ENCODE peak calls at places on chromosomes 5 and 9, in five cellular contexts. T is OCI-LY7, A is PC-9, H is IMR-90, P is K562. B is an unnamed sample.

GRCh38 chr9:132877818-132878694 is at the start of gene AK8:
- DNase-seq in T (peak), P (peak), A (peak), H (peak), B (peak)

GRCh38 chr5:55415071-55415470 is 107.3 kb downstream of the MTREX start:
- DNase-seq in T (no peak), H (no peak), A (peak), P (no peak), B (no peak)

GRCh38 chr5:156824800-156825199 is 25.3 kb upstream of the PPP1R2B start:
- DNase-seq in H (peak), P (no peak), A (no peak), T (peak), B (no peak)

GRCh38 chr9:112065781-112066606 is 109.1 kb downstream of the SUSD1 start:
- DNase-seq in P (no peak), H (peak), A (peak), T (no peak), B (no peak)

GRCh38 chr5:137954131-137954879 is 65.0 kb downstream of the PKD2L2 start:
- DNase-seq in H (peak), P (no peak), T (no peak), A (no peak), B (no peak)

GRCh38 chr5:113216545-113216944 is 218.2 kb downstream of the TSSK1B start:
- DNase-seq in P (no peak), H (no peak), A (no peak), T (no peak), B (no peak)

GRCh38 chr5:90888511-90889324 is 330.1 kb downstream of the ADGRV1 start:
- DNase-seq in T (no peak), H (peak), A (peak), P (no peak), B (no peak)

GRCh38 chr9:130693101-130693425 is 517 bp upstream of the EXOSC2 start:
- DNase-seq in T (no peak), P (no peak), H (no peak), A (no peak), B (no peak)

GRCh38 chr5:151469992-151470391 is 22.6 kb downstream of the SLC36A1 start:
- DNase-seq in H (no peak), A (no peak), T (no peak), P (no peak), B (no peak)

GRCh38 chr5:38463634-38464521 is 92.6 kb downstream of the LIFR start:
- DNase-seq in T (no peak), P (no peak), H (peak), A (no peak), B (no peak)

GRCh38 chr5:151020304-151021031 is at the start of gene GPX3:
- DNase-seq in T (no peak), A (peak), H (peak), P (no peak), B (no peak)

GRCh38 chr9:15416880-15417279 is 5.8 kb upstream of the SNAPC3 start:
- DNase-seq in T (peak), P (peak), A (peak), H (peak), B (peak)

DNA sequence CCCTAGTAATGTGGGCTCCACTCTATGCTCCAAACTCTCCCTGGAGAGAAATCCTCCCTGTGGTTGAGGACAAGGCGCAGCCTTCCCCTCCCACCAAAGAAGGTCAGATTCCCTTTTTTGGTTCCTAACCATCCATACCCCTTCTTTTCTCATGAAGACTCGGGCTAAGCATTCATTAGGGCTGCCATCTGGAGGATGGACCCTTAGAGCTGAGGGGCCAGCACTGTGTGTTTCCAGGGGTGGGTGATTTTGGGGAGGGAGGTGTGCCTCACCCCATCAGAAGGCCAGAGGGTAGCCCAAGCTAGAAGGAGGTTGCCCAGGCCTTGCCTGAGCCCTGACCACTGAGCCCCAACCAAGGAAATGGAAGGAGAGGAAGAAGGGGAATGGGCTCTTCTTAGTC is 36.8 kb downstream of the TGFBI start:
- DNase-seq in H (no peak), T (no peak), A (no peak), P (no peak), B (no peak)
- H3K27ac ChIP-seq in H (peak), T (no peak), A (no peak), P (no peak), B (no peak)

GRCh38 chr9:127786773-127787123 is 914 bp downstream of the CDK9 start:
- DNase-seq in P (no peak), T (no peak), H (no peak), A (no peak), B (no peak)
- H2AFZ ChIP-seq in P (no peak), T (no peak), H (peak), A (no peak), B (no peak)

GRCh38 chr5:133049726-133050048 is 2.1 kb upstream of the HSPA4 start:
- DNase-seq in H (no peak), A (peak), T (no peak), P (peak), B (no peak)
- H3K4me2 ChIP-seq in H (peak), A (peak), T (peak), P (peak), B (peak)

DNA sequence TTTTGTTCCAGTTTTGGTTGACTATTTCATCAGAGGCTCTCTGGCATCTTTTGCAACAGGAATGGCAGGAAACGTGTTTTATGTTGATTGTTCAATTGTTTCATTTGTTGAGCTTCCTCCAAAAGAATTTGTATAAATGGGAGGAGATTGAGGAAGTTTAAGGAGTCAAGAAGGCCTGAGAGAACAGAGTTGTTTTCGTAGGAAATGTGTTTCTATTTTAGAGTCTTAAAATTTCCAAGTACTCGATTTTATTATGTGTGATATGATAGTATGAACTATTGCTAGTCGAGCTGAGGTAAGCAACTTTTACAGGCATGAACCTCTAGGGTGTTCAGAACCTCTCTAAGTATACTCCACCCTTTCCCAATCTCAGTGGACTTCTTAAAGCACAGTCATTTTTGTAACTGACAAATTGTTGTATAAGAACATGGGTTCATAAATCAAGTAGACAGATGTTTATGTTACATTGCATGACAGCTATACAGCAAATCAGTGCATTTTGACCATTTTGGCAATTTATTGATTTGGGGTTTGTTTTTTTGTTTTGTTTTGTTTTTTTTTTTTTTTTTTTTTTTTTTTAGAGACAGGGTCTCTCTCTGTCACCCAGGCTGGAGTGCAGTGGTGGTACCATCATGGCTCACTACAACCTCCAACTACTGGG is 47.4 kb downstream of the POLK start:
- DNase-seq in A (no peak), H (no peak), T (no peak), P (no peak), B (no peak)
- H3K27ac ChIP-seq in A (no peak), H (no peak), T (no peak), P (no peak), B (no peak)

GRCh38 chr5:93359958-93360305 is 221.1 kb downstream of the NR2F1-AS1 start:
- DNase-seq in T (no peak), H (no peak), A (no peak), P (no peak), B (no peak)

GRCh38 chr5:93360436-93361100 is 220.5 kb downstream of the NR2F1-AS1 start:
- DNase-seq in H (no peak), T (no peak), P (no peak), A (no peak), B (no peak)

GRCh38 chr5:93357686-93358085 is 223.3 kb downstream of the NR2F1-AS1 start:
- DNase-seq in T (no peak), A (no peak), H (no peak), P (no peak), B (no peak)

GRCh38 chr5:93359296-93359957 is 221.6 kb downstream of the NR2F1-AS1 start:
- DNase-seq in T (no peak), P (no peak), A (peak), H (peak), B (no peak)

DNA sequence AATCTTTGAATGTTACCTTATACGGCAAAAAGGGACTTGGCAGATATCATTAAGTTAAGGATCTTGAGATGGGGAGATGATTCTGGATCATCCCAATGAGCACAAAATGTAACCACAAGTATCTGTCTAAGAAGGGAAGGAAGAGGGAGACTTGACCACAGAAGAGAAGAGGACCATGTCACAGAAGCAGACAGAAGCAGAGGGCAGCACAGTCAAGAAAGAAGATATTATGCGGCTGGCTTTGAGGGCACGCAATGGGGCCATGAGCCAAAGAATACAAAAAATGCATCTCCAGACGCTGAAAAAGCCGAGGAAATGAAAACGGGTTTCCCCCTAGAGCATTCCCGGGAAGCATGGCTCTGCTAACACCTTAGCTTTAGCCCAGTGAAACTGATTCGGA is 225.3 kb downstream of the NR2F1-AS1 start:
- DNase-seq in P (no peak), A (no peak), H (no peak), T (no peak), B (no peak)
- H2AFZ ChIP-seq in P (no peak), A (no peak), H (no peak), T (no peak), B (no peak)

DNA sequence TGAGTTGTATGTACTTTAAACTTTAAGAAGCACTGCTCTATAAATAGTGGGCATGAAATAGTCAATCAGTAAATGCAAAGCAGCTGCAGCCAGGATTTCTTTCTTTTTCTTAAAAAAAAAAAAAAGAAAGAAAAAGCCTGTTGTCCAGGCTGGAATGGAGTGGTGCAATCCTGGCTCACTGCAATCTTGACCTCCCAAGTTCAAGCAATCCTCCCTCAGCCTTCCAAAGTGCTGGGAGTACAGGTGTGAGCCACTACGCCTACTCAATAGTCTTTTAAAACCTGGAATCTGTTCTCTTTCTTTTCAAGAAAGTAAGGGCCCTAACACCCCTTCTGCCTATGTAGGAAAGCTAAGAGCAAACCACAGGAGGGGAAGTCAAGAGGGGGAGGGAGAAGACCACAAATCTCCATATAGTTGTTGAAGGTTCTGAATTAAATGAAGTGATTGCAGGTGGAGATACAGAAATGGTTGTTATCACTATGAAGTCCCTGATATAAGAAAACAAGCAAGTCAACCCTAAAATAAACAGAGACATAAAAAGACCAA is 20.6 kb upstream of the TPD52L3 start:
- DNase-seq in H (no peak), A (no peak), P (no peak), T (no peak), B (no peak)
- H3K4me2 ChIP-seq in H (no peak), A (no peak), P (no peak), T (no peak), B (no peak)

DNA sequence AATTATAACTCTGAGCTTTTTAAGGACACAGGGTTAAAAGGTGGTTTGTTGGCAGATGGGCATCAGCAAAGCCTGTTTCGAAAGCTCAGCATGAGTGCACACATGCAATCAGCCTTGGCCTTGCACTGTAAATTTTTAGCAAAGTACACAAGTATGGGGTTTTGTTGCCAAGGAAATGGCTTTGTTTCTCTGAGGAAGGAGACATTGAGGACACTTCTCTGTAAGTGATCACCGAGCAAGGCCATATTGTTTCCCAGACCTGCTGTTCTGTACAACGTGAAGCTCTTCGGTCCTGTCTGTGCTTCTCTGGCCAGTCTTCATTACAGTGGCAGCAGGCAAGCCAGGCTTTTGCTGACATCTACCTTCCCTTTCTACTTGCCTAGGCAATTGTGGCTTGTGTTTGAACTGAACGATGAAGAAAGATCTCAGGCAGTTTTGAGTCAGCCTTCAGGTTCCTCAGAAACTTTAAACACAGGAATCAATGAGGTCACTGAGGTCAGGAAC is 27.9 kb upstream of the GLRX start:
- DNase-seq in P (no peak), A (no peak), H (no peak), T (no peak), B (no peak)
- H3K27ac ChIP-seq in P (no peak), A (no peak), H (peak), T (no peak), B (no peak)

B was measured in DND-41.